ENCODE peak calls at places on chromosomes 2 and 18, in eight cellular contexts. One of them, this sample, is unnamed. For H3K4me1, the result is how much of the 10 kb centered on the place peaks cover.

GRCh38 chr2:205556841-205557539 is 125.3 kb upstream of the NRP2 start:
- DNase-seq in transverse colon: no peak
- DNase-seq in tibial artery: no peak
- DNase-seq in A549: no peak
- DNase-seq in lower lobe of right lung: no peak
- DNase-seq in tibial nerve: no peak
- DNase-seq in neuronal stem cell: no peak
- DNase-seq in IMR-90: no peak
- DNase-seq in this sample: no peak

GRCh38 chr2:33425660-33426059 is 50.8 kb upstream of the RASGRP3 start:
- DNase-seq in transverse colon: no peak
- DNase-seq in tibial artery: no peak
- DNase-seq in A549: no peak
- DNase-seq in lower lobe of right lung: no peak
- DNase-seq in tibial nerve: no peak
- DNase-seq in neuronal stem cell: no peak
- DNase-seq in IMR-90: peak
- DNase-seq in this sample: no peak

GRCh38 chr2:170571612-170572011 is 143.5 kb upstream of the SP5 start:
- DNase-seq in transverse colon: no peak
- DNase-seq in tibial artery: no peak
- DNase-seq in A549: no peak
- DNase-seq in lower lobe of right lung: no peak
- DNase-seq in tibial nerve: no peak
- DNase-seq in neuronal stem cell: no peak
- DNase-seq in IMR-90: no peak
- DNase-seq in this sample: no peak

GRCh38 chr18:77339623-77340022 is 90.0 kb downstream of the GALR1 start:
- DNase-seq in transverse colon: no peak
- DNase-seq in tibial artery: no peak
- DNase-seq in A549: no peak
- DNase-seq in lower lobe of right lung: no peak
- DNase-seq in tibial nerve: no peak
- DNase-seq in neuronal stem cell: no peak
- DNase-seq in IMR-90: no peak
- DNase-seq in this sample: no peak

GRCh38 chr2:50345691-50346090 is 686.2 kb downstream of the NRXN1 start:
- DNase-seq in transverse colon: no peak
- DNase-seq in tibial artery: no peak
- DNase-seq in A549: no peak
- DNase-seq in lower lobe of right lung: no peak
- DNase-seq in tibial nerve: no peak
- DNase-seq in neuronal stem cell: no peak
- DNase-seq in IMR-90: no peak
- DNase-seq in this sample: no peak

GRCh38 chr2:263022-263738 is 652 bp downstream of the SH3YL1 start:
- DNase-seq in transverse colon: peak
- DNase-seq in tibial artery: no peak
- DNase-seq in A549: no peak
- DNase-seq in lower lobe of right lung: no peak
- DNase-seq in tibial nerve: no peak
- DNase-seq in neuronal stem cell: no peak
- DNase-seq in IMR-90: no peak
- DNase-seq in this sample: peak

GRCh38 chr2:53450885-53451284 is 316.7 kb upstream of the CHAC2 start:
- DNase-seq in transverse colon: peak
- DNase-seq in tibial artery: no peak
- DNase-seq in A549: no peak
- DNase-seq in lower lobe of right lung: peak
- DNase-seq in tibial nerve: no peak
- DNase-seq in neuronal stem cell: no peak
- DNase-seq in IMR-90: no peak
- DNase-seq in this sample: no peak

GRCh38 chr2:33495683-33496082 is 19.2 kb downstream of the RASGRP3 start:
- DNase-seq in transverse colon: no peak
- DNase-seq in tibial artery: no peak
- DNase-seq in A549: no peak
- DNase-seq in lower lobe of right lung: no peak
- DNase-seq in tibial nerve: no peak
- DNase-seq in neuronal stem cell: no peak
- DNase-seq in IMR-90: no peak
- DNase-seq in this sample: no peak

GRCh38 chr2:74440378-74441110 is 1.2 kb downstream of the RTKN start:
- DNase-seq in transverse colon: peak
- DNase-seq in tibial artery: peak
- DNase-seq in A549: peak
- DNase-seq in lower lobe of right lung: peak
- DNase-seq in tibial nerve: peak
- DNase-seq in neuronal stem cell: peak
- DNase-seq in IMR-90: peak
- DNase-seq in this sample: peak

GRCh38 chr18:78725426-78725825 is 254.2 kb upstream of the SALL3 start:
- DNase-seq in transverse colon: no peak
- DNase-seq in tibial artery: no peak
- DNase-seq in A549: no peak
- DNase-seq in lower lobe of right lung: no peak
- DNase-seq in tibial nerve: no peak
- DNase-seq in neuronal stem cell: no peak
- DNase-seq in IMR-90: no peak
- DNase-seq in this sample: no peak

GRCh38 chr2:7012141-7012809 is 95.1 kb downstream of the RNF144A start:
- DNase-seq in transverse colon: no peak
- DNase-seq in tibial artery: no peak
- DNase-seq in A549: no peak
- DNase-seq in lower lobe of right lung: no peak
- DNase-seq in tibial nerve: no peak
- DNase-seq in neuronal stem cell: no peak
- DNase-seq in IMR-90: no peak
- DNase-seq in this sample: no peak

GRCh38 chr2:37377187-37377532 is 32.7 kb downstream of the QPCT start:
- DNase-seq in transverse colon: no peak
- DNase-seq in tibial artery: peak
- DNase-seq in A549: no peak
- DNase-seq in lower lobe of right lung: no peak
- DNase-seq in tibial nerve: no peak
- DNase-seq in neuronal stem cell: no peak
- DNase-seq in IMR-90: peak
- DNase-seq in this sample: no peak

GRCh38 chr2:15748736-15749323 is 157.2 kb downstream of the DDX1 start:
- DNase-seq in transverse colon: peak
- DNase-seq in tibial artery: no peak
- DNase-seq in A549: peak
- DNase-seq in lower lobe of right lung: no peak
- DNase-seq in tibial nerve: no peak
- DNase-seq in neuronal stem cell: peak
- DNase-seq in IMR-90: no peak
- DNase-seq in this sample: no peak

GRCh38 chr2:72043985-72044384 is 103.7 kb downstream of the CYP26B1 start:
- DNase-seq in transverse colon: no peak
- DNase-seq in tibial artery: no peak
- DNase-seq in A549: no peak
- DNase-seq in lower lobe of right lung: no peak
- DNase-seq in tibial nerve: no peak
- DNase-seq in neuronal stem cell: no peak
- DNase-seq in IMR-90: no peak
- DNase-seq in this sample: no peak

GRCh38 chr2:228613133-228613532 is 431.6 kb upstream of the SPHKAP start:
- DNase-seq in transverse colon: no peak
- DNase-seq in tibial artery: no peak
- DNase-seq in A549: no peak
- DNase-seq in lower lobe of right lung: no peak
- DNase-seq in tibial nerve: no peak
- DNase-seq in neuronal stem cell: no peak
- DNase-seq in IMR-90: peak
- DNase-seq in this sample: no peak

GRCh38 chr2:237873961-237874551 is 14.6 kb downstream of the RAMP1 start:
- DNase-seq in transverse colon: no peak
- DNase-seq in tibial artery: no peak
- DNase-seq in A549: no peak
- DNase-seq in lower lobe of right lung: peak
- DNase-seq in tibial nerve: no peak
- DNase-seq in neuronal stem cell: no peak
- DNase-seq in IMR-90: no peak
- DNase-seq in this sample: peak

GRCh38 chr2:226063704-226064390 is 664.3 kb downstream of the NYAP2 start:
- DNase-seq in transverse colon: no peak
- DNase-seq in tibial artery: no peak
- DNase-seq in A549: no peak
- DNase-seq in lower lobe of right lung: no peak
- DNase-seq in tibial nerve: no peak
- DNase-seq in neuronal stem cell: no peak
- DNase-seq in IMR-90: peak
- DNase-seq in this sample: no peak

GRCh38 chr18:57220485-57220884 is 73.6 kb downstream of the BOD1L2 start:
- DNase-seq in transverse colon: no peak
- DNase-seq in tibial artery: no peak
- DNase-seq in A549: no peak
- DNase-seq in lower lobe of right lung: no peak
- DNase-seq in tibial nerve: no peak
- DNase-seq in neuronal stem cell: no peak
- DNase-seq in IMR-90: no peak
- DNase-seq in this sample: no peak
- H3K27ac ChIP-seq in transverse colon: no peak
- H3K27ac ChIP-seq in tibial artery: no peak
- H3K27ac ChIP-seq in A549: no peak
- H3K27ac ChIP-seq in lower lobe of right lung: no peak
- H3K27ac ChIP-seq in tibial nerve: no peak
- H3K27ac ChIP-seq in neuronal stem cell: no peak
- H3K27ac ChIP-seq in IMR-90: no peak
- H3K27ac ChIP-seq in this sample: no peak

GRCh38 chr2:177231270-177231669 is 18.7 kb downstream of the HNRNPA3 start:
- DNase-seq in transverse colon: no peak
- DNase-seq in tibial artery: no peak
- DNase-seq in A549: no peak
- DNase-seq in lower lobe of right lung: no peak
- DNase-seq in tibial nerve: no peak
- DNase-seq in neuronal stem cell: no peak
- DNase-seq in IMR-90: no peak
- DNase-seq in this sample: no peak

GRCh38 chr2:177234267-177234666 is 21.7 kb downstream of the HNRNPA3 start:
- DNase-seq in transverse colon: no peak
- DNase-seq in tibial artery: no peak
- DNase-seq in A549: no peak
- DNase-seq in lower lobe of right lung: no peak
- DNase-seq in tibial nerve: no peak
- DNase-seq in neuronal stem cell: no peak
- DNase-seq in IMR-90: no peak
- DNase-seq in this sample: no peak

GRCh38 chr2:177232098-177232704 is 19.6 kb downstream of the HNRNPA3 start:
- DNase-seq in transverse colon: no peak
- DNase-seq in tibial artery: no peak
- DNase-seq in A549: no peak
- DNase-seq in lower lobe of right lung: no peak
- DNase-seq in tibial nerve: no peak
- DNase-seq in neuronal stem cell: no peak
- DNase-seq in IMR-90: no peak
- DNase-seq in this sample: no peak

GRCh38 chr2:177225965-177226360 is 13.4 kb downstream of the HNRNPA3 start:
- DNase-seq in transverse colon: no peak
- DNase-seq in tibial artery: no peak
- DNase-seq in A549: no peak
- DNase-seq in lower lobe of right lung: no peak
- DNase-seq in tibial nerve: no peak
- DNase-seq in neuronal stem cell: no peak
- DNase-seq in IMR-90: no peak
- DNase-seq in this sample: no peak

GRCh38 chr2:177229448-177230242 is 17.1 kb downstream of the HNRNPA3 start:
- DNase-seq in transverse colon: no peak
- DNase-seq in tibial artery: no peak
- DNase-seq in A549: no peak
- DNase-seq in lower lobe of right lung: no peak
- DNase-seq in tibial nerve: no peak
- DNase-seq in neuronal stem cell: no peak
- DNase-seq in IMR-90: no peak
- DNase-seq in this sample: peak
- H3K4me1 ChIP-seq in transverse colon: under half
- H3K4me1 ChIP-seq in tibial artery: under half
- H3K4me1 ChIP-seq in A549: half or more
- H3K4me1 ChIP-seq in lower lobe of right lung: under half
- H3K4me1 ChIP-seq in tibial nerve: under half
- H3K4me1 ChIP-seq in neuronal stem cell: under half
- H3K4me1 ChIP-seq in IMR-90: under half
- H3K4me1 ChIP-seq in this sample: under half

DNA sequence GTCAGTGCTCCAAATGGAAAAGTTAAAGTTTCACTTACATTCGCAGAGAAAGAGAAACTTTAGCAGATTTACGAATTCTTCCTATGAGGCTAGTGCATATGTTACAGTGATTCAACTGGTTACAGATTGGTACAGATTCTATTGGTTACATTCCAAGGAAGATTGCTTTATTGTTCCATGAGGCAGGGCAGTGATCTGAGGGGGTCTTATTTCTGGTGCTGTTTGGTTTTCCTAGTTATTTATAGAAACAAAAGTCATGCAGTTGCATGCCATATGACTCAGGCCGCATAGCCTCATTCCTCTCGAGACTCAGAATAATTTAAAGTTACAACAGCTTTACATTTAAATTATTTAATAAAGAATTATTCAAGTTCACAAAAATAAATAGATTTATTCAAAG is 385.4 kb upstream of the SYT4 start:
- DNase-seq in transverse colon: no peak
- DNase-seq in tibial artery: no peak
- DNase-seq in A549: no peak
- DNase-seq in lower lobe of right lung: no peak
- DNase-seq in tibial nerve: no peak
- DNase-seq in neuronal stem cell: no peak
- DNase-seq in IMR-90: peak
- DNase-seq in this sample: no peak
- H3K4me3 ChIP-seq in transverse colon: no peak
- H3K4me3 ChIP-seq in tibial artery: no peak
- H3K4me3 ChIP-seq in A549: no peak
- H3K4me3 ChIP-seq in lower lobe of right lung: no peak
- H3K4me3 ChIP-seq in tibial nerve: no peak
- H3K4me3 ChIP-seq in neuronal stem cell: no peak
- H3K4me3 ChIP-seq in IMR-90: peak
- H3K4me3 ChIP-seq in this sample: no peak

DNA sequence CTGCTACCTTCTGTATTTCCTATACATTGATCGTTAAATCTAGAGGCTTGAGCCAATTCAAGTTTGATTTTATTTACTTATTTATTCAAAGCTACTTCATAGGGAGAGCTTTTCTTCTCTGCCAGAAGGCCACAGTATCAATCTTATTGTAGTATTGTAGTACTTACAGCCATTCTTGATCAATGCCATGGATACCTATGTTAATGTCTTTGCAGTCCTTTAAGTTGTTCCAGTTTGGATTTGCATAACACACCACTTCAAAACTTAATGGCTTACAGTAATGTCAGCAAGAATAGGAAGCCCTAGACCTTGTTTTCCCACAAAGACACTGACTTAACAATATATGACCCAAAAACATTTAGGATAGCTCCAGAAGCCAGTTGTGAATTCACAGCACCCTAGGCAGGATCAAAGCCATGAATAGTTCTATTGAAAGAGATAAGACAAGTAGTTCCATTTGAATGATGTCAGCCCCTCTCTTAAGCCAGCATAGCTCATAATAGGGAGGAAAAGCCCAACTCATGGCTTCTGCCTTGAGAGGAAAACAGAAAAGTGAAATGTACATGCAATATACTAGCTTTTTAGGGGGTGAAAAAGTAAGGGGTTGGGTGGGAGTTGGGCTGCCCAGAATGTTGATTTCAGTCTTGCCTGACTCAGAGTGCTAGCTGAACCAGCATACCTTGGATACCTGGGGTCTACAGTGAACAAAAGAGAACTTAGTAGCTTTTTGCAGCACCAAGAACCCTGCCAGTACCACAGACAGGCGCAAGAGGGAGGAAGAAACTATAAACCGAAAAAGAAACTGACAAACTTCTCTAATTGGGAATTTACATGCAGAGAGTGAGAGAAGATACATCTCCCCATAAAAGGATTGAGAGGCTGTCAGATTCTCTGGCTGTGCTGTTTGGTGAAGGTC is 101.4 kb downstream of the CAMKMT start:
- DNase-seq in transverse colon: no peak
- DNase-seq in tibial artery: no peak
- DNase-seq in A549: no peak
- DNase-seq in lower lobe of right lung: no peak
- DNase-seq in tibial nerve: no peak
- DNase-seq in neuronal stem cell: no peak
- DNase-seq in IMR-90: no peak
- DNase-seq in this sample: no peak
- H3K27ac ChIP-seq in transverse colon: no peak
- H3K27ac ChIP-seq in tibial artery: no peak
- H3K27ac ChIP-seq in A549: no peak
- H3K27ac ChIP-seq in lower lobe of right lung: no peak
- H3K27ac ChIP-seq in tibial nerve: no peak
- H3K27ac ChIP-seq in neuronal stem cell: no peak
- H3K27ac ChIP-seq in IMR-90: no peak
- H3K27ac ChIP-seq in this sample: no peak